ENCODE peak calls at places on chromosomes 7 and 10, in six cellular contexts. One of them, this sample, is unnamed.

GRCh38 chr7:108452707-108453106 is 3.5 kb downstream of the NRCAM start:
- DNase-seq in SJSA1: no peak
- DNase-seq in tibial artery: no peak
- DNase-seq in CD4-positive, alpha-beta memory T cell: no peak
- DNase-seq in SK-N-SH: peak
- DNase-seq in upper lobe of right lung: no peak
- DNase-seq in this sample: no peak

GRCh38 chr7:157851501-157852067 is 514.8 kb downstream of the DNAJB6 start:
- DNase-seq in SJSA1: no peak
- DNase-seq in tibial artery: peak
- DNase-seq in CD4-positive, alpha-beta memory T cell: peak
- DNase-seq in SK-N-SH: no peak
- DNase-seq in upper lobe of right lung: peak
- DNase-seq in this sample: no peak

GRCh38 chr7:108442039-108442568 is 14.1 kb downstream of the NRCAM start:
- DNase-seq in SJSA1: no peak
- DNase-seq in tibial artery: no peak
- DNase-seq in CD4-positive, alpha-beta memory T cell: no peak
- DNase-seq in SK-N-SH: no peak
- DNase-seq in upper lobe of right lung: no peak
- DNase-seq in this sample: no peak

GRCh38 chr7:42232275-42232674 is 4.7 kb downstream of the GLI3 start:
- DNase-seq in SJSA1: peak
- DNase-seq in tibial artery: no peak
- DNase-seq in CD4-positive, alpha-beta memory T cell: no peak
- DNase-seq in SK-N-SH: no peak
- DNase-seq in upper lobe of right lung: no peak
- DNase-seq in this sample: no peak

GRCh38 chr10:30456262-30456661 is 22.3 kb downstream of the MAP3K8 start:
- DNase-seq in SJSA1: no peak
- DNase-seq in tibial artery: no peak
- DNase-seq in CD4-positive, alpha-beta memory T cell: peak
- DNase-seq in SK-N-SH: no peak
- DNase-seq in upper lobe of right lung: no peak
- DNase-seq in this sample: no peak

GRCh38 chr7:130961128-130961601 is 227.2 kb upstream of the KLF14 start:
- DNase-seq in SJSA1: peak
- DNase-seq in tibial artery: no peak
- DNase-seq in CD4-positive, alpha-beta memory T cell: peak
- DNase-seq in SK-N-SH: no peak
- DNase-seq in upper lobe of right lung: no peak
- DNase-seq in this sample: peak

GRCh38 chr10:35574924-35575352 is 30.2 kb upstream of the GJD4 start:
- DNase-seq in SJSA1: peak
- DNase-seq in tibial artery: no peak
- DNase-seq in CD4-positive, alpha-beta memory T cell: no peak
- DNase-seq in SK-N-SH: no peak
- DNase-seq in upper lobe of right lung: no peak
- DNase-seq in this sample: no peak

GRCh38 chr10:60549686-60550085 is 160.0 kb upstream of the ANK3 start:
- DNase-seq in SJSA1: peak
- DNase-seq in tibial artery: no peak
- DNase-seq in CD4-positive, alpha-beta memory T cell: no peak
- DNase-seq in SK-N-SH: no peak
- DNase-seq in upper lobe of right lung: no peak
- DNase-seq in this sample: no peak

GRCh38 chr7:2621061-2621828 is 10.5 kb upstream of the TTYH3 start:
- DNase-seq in SJSA1: peak
- DNase-seq in tibial artery: peak
- DNase-seq in CD4-positive, alpha-beta memory T cell: no peak
- DNase-seq in SK-N-SH: no peak
- DNase-seq in upper lobe of right lung: peak
- DNase-seq in this sample: no peak

GRCh38 chr7:69295971-69296370 is 302.3 kb upstream of the AUTS2 start:
- DNase-seq in SJSA1: no peak
- DNase-seq in tibial artery: no peak
- DNase-seq in CD4-positive, alpha-beta memory T cell: no peak
- DNase-seq in SK-N-SH: no peak
- DNase-seq in upper lobe of right lung: no peak
- DNase-seq in this sample: no peak

GRCh38 chr10:35336084-35336831 is at the start of gene CCNY:
- DNase-seq in SJSA1: peak
- DNase-seq in tibial artery: peak
- DNase-seq in CD4-positive, alpha-beta memory T cell: peak
- DNase-seq in SK-N-SH: peak
- DNase-seq in upper lobe of right lung: peak
- DNase-seq in this sample: no peak

GRCh38 chr7:10940748-10941358 is 32.8 kb upstream of the PHF14 start:
- DNase-seq in SJSA1: no peak
- DNase-seq in tibial artery: no peak
- DNase-seq in CD4-positive, alpha-beta memory T cell: peak
- DNase-seq in SK-N-SH: peak
- DNase-seq in upper lobe of right lung: no peak
- DNase-seq in this sample: no peak

GRCh38 chr10:75600833-75601232 is 169.4 kb downstream of the LRMDA start:
- DNase-seq in SJSA1: no peak
- DNase-seq in tibial artery: no peak
- DNase-seq in CD4-positive, alpha-beta memory T cell: no peak
- DNase-seq in SK-N-SH: no peak
- DNase-seq in upper lobe of right lung: no peak
- DNase-seq in this sample: no peak

GRCh38 chr7:42237162-42237821 is at the start of gene GLI3:
- DNase-seq in SJSA1: peak
- DNase-seq in tibial artery: peak
- DNase-seq in CD4-positive, alpha-beta memory T cell: no peak
- DNase-seq in SK-N-SH: peak
- DNase-seq in upper lobe of right lung: peak
- DNase-seq in this sample: no peak

GRCh38 chr7:105623378-105623777 is 42.1 kb upstream of the EFCAB10 start:
- DNase-seq in SJSA1: no peak
- DNase-seq in tibial artery: no peak
- DNase-seq in CD4-positive, alpha-beta memory T cell: no peak
- DNase-seq in SK-N-SH: no peak
- DNase-seq in upper lobe of right lung: peak
- DNase-seq in this sample: no peak

GRCh38 chr7:105622114-105622731 is 40.9 kb upstream of the EFCAB10 start:
- DNase-seq in SJSA1: no peak
- DNase-seq in tibial artery: no peak
- DNase-seq in CD4-positive, alpha-beta memory T cell: no peak
- DNase-seq in SK-N-SH: no peak
- DNase-seq in upper lobe of right lung: peak
- DNase-seq in this sample: no peak

GRCh38 chr7:105619590-105619989 is 38.3 kb upstream of the EFCAB10 start:
- DNase-seq in SJSA1: no peak
- DNase-seq in tibial artery: no peak
- DNase-seq in CD4-positive, alpha-beta memory T cell: no peak
- DNase-seq in SK-N-SH: no peak
- DNase-seq in upper lobe of right lung: peak
- DNase-seq in this sample: no peak

GRCh38 chr7:105623906-105624305 is 42.6 kb upstream of the EFCAB10 start:
- DNase-seq in SJSA1: no peak
- DNase-seq in tibial artery: no peak
- DNase-seq in CD4-positive, alpha-beta memory T cell: no peak
- DNase-seq in SK-N-SH: no peak
- DNase-seq in upper lobe of right lung: peak
- DNase-seq in this sample: no peak

DNA sequence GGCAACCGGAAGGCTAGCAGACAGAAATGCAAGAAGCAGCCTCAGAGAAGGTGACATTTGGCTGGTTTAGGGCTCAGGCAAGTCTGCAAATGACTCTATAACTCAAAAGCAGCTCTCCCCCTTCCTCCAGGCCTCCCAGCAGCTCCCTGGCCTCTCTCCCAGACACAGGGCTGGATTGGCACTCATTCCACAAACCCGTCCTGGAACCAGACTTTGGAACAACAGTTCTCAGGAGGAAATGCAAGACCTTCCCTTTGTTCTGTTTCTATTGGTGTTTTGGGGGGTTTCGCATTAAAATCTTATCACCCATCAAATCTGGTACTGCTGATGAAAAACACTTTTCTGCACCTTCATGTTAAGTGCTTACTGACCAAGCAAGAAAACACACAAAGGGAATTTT is 40.3 kb upstream of the EFCAB10 start:
- DNase-seq in SJSA1: no peak
- DNase-seq in tibial artery: no peak
- DNase-seq in CD4-positive, alpha-beta memory T cell: no peak
- DNase-seq in SK-N-SH: no peak
- DNase-seq in upper lobe of right lung: peak
- DNase-seq in this sample: no peak
- H3K27ac ChIP-seq in SJSA1: no peak
- H3K27ac ChIP-seq in tibial artery: no peak
- H3K27ac ChIP-seq in CD4-positive, alpha-beta memory T cell: no peak
- H3K27ac ChIP-seq in SK-N-SH: no peak
- H3K27ac ChIP-seq in upper lobe of right lung: no peak
- H3K27ac ChIP-seq in this sample: no peak

GRCh38 chr10:71975087-71975890 is 11.1 kb downstream of the CHST3 start:
- DNase-seq in SJSA1: no peak
- DNase-seq in tibial artery: peak
- DNase-seq in CD4-positive, alpha-beta memory T cell: no peak
- DNase-seq in SK-N-SH: no peak
- DNase-seq in upper lobe of right lung: peak
- DNase-seq in this sample: no peak
- H3K27ac ChIP-seq in SJSA1: no peak
- H3K27ac ChIP-seq in tibial artery: peak
- H3K27ac ChIP-seq in CD4-positive, alpha-beta memory T cell: no peak
- H3K27ac ChIP-seq in SK-N-SH: peak
- H3K27ac ChIP-seq in upper lobe of right lung: peak
- H3K27ac ChIP-seq in this sample: no peak

GRCh38 chr10:78306358-78306757 is 272.7 kb downstream of the RPS24 start:
- DNase-seq in SJSA1: no peak
- DNase-seq in tibial artery: no peak
- DNase-seq in CD4-positive, alpha-beta memory T cell: no peak
- DNase-seq in SK-N-SH: no peak
- DNase-seq in upper lobe of right lung: no peak
- DNase-seq in this sample: no peak

GRCh38 chr10:78302989-78303854 is 269.6 kb downstream of the RPS24 start:
- DNase-seq in SJSA1: peak
- DNase-seq in tibial artery: peak
- DNase-seq in CD4-positive, alpha-beta memory T cell: peak
- DNase-seq in SK-N-SH: peak
- DNase-seq in upper lobe of right lung: peak
- DNase-seq in this sample: no peak

GRCh38 chr10:78302739-78302988 is 269.0 kb downstream of the RPS24 start:
- DNase-seq in SJSA1: no peak
- DNase-seq in tibial artery: no peak
- DNase-seq in CD4-positive, alpha-beta memory T cell: no peak
- DNase-seq in SK-N-SH: no peak
- DNase-seq in upper lobe of right lung: no peak
- DNase-seq in this sample: no peak

GRCh38 chr10:78305311-78305710 is 271.6 kb downstream of the RPS24 start:
- DNase-seq in SJSA1: no peak
- DNase-seq in tibial artery: no peak
- DNase-seq in CD4-positive, alpha-beta memory T cell: no peak
- DNase-seq in SK-N-SH: no peak
- DNase-seq in upper lobe of right lung: no peak
- DNase-seq in this sample: no peak

GRCh38 chr10:78304091-78305045 is 270.7 kb downstream of the RPS24 start:
- DNase-seq in SJSA1: no peak
- DNase-seq in tibial artery: no peak
- DNase-seq in CD4-positive, alpha-beta memory T cell: no peak
- DNase-seq in SK-N-SH: no peak
- DNase-seq in upper lobe of right lung: no peak
- DNase-seq in this sample: no peak
- H3K27ac ChIP-seq in SJSA1: no peak
- H3K27ac ChIP-seq in tibial artery: no peak
- H3K27ac ChIP-seq in CD4-positive, alpha-beta memory T cell: peak
- H3K27ac ChIP-seq in SK-N-SH: no peak
- H3K27ac ChIP-seq in upper lobe of right lung: no peak
- H3K27ac ChIP-seq in this sample: no peak

GRCh38 chr10:82289945-82290344 is 415.0 kb downstream of the NRG3 start:
- DNase-seq in SJSA1: no peak
- DNase-seq in tibial artery: no peak
- DNase-seq in CD4-positive, alpha-beta memory T cell: no peak
- DNase-seq in SK-N-SH: no peak
- DNase-seq in upper lobe of right lung: no peak
- DNase-seq in this sample: no peak

GRCh38 chr10:82282782-82283456 is 407.9 kb downstream of the NRG3 start:
- DNase-seq in SJSA1: no peak
- DNase-seq in tibial artery: no peak
- DNase-seq in CD4-positive, alpha-beta memory T cell: no peak
- DNase-seq in SK-N-SH: no peak
- DNase-seq in upper lobe of right lung: no peak
- DNase-seq in this sample: no peak

DNA sequence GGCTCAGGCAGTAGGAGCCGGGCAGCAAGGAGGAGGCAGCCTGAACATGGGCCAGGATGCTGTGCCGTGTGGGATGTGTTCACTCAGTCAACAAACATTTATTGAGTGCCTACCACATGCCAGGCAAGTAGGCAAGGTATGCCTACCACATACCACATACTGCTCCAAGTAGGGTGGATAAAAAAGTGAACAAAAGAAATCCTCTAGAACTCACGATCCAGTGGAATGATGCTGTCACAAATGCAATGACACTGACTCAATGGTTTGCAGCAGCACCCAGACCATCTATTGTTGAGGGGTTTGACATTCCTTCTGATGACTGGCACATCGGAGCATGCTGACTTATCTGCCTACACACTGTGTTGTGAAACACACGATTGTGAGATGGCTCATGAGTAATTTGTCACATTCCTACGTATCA is 413.5 kb downstream of the NRG3 start:
- DNase-seq in SJSA1: no peak
- DNase-seq in tibial artery: no peak
- DNase-seq in CD4-positive, alpha-beta memory T cell: no peak
- DNase-seq in SK-N-SH: no peak
- DNase-seq in upper lobe of right lung: no peak
- DNase-seq in this sample: no peak
- H3K27ac ChIP-seq in SJSA1: no peak
- H3K27ac ChIP-seq in tibial artery: no peak
- H3K27ac ChIP-seq in CD4-positive, alpha-beta memory T cell: no peak
- H3K27ac ChIP-seq in SK-N-SH: no peak
- H3K27ac ChIP-seq in upper lobe of right lung: no peak
- H3K27ac ChIP-seq in this sample: no peak

DNA sequence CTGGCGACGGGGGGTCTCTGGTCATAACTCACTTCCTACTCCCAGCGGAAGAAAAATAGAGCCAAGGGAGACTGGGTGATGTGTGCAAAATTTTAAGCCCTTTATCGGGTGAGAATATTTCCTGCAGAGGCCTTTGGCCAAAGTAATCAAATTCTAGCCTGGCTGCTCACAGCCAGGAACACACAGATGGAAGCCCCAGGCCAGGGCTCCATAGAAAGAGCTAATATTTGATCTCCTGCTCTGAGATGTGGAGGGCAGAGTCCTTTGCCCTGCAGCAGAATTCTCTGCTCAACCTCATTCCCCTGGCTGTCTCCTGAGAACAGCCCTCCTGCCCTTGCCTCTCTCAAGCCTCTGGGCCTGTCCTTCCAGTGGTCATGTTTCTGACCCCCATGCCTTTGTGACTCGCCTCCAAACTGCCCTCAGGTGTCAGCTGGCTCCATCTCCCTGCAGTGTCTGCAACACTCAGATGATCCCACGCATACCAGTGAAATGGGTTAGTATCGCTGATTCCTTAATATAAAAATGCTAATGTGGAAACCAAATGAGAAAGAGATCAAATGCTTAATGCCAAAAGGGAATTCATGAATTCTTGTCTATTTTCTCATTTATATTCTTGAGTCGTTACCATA is 34.5 kb downstream of the FRMD4A start:
- DNase-seq in SJSA1: no peak
- DNase-seq in tibial artery: no peak
- DNase-seq in CD4-positive, alpha-beta memory T cell: no peak
- DNase-seq in SK-N-SH: peak
- DNase-seq in upper lobe of right lung: no peak
- DNase-seq in this sample: no peak
- H3K27ac ChIP-seq in SJSA1: no peak
- H3K27ac ChIP-seq in tibial artery: no peak
- H3K27ac ChIP-seq in CD4-positive, alpha-beta memory T cell: no peak
- H3K27ac ChIP-seq in SK-N-SH: no peak
- H3K27ac ChIP-seq in upper lobe of right lung: no peak
- H3K27ac ChIP-seq in this sample: no peak

This sample was measured in SK-N-MC.